ENCODE peak calls at places on chromosomes 13 and 19, in seven cellular contexts. O, B, Q, X, Z, V and P are unnamed samples.

GRCh38 chr19:51529301-51529700 is 2.2 kb downstream of the SIGLEC6 start:
- DNase-seq in X (no peak), B (no peak), Q (no peak), V (no peak), O (no peak), Z (no peak), P (no peak)

GRCh38 chr19:17902701-17903100 is 30.1 kb upstream of the CCDC124 start:
- DNase-seq in O (no peak), B (peak; percentile 38), V (no peak), Z (no peak), X (no peak), Q (no peak), P (no peak)

GRCh38 chr19:49441960-49442350 is 628 bp upstream of the SLC17A7 start:
- DNase-seq in Q (no peak), B (no peak), X (no peak), Z (no peak), O (no peak), V (no peak), P (no peak)

GRCh38 chr13:96984061-96984508 is 10.2 kb downstream of the OXGR1 start:
- DNase-seq in Z (no peak), O (no peak), X (peak; percentile 38), Q (peak; percentile 62), V (peak; percentile 53), B (no peak), P (peak; percentile 78)

GRCh38 chr13:24822640-24823039 is 58.7 kb downstream of the RNF17 start:
- DNase-seq in Q (no peak), X (no peak), B (no peak), Z (no peak), O (no peak), V (no peak), P (no peak)

GRCh38 chr13:29418026-29418425 is 177.5 kb downstream of the SLC7A1 start:
- DNase-seq in X (no peak), V (no peak), O (no peak), Q (no peak), Z (no peak), B (no peak), P (no peak)

GRCh38 chr13:59906413-59907027 is 257.2 kb downstream of the DIAPH3 start:
- DNase-seq in X (no peak), Q (peak; percentile 33), Z (no peak), B (peak; percentile 76), V (no peak), O (no peak), P (no peak)

GRCh38 chr19:3543150-3544053 is 4.4 kb downstream of the TEKTIP1 start:
- DNase-seq in B (no peak), Q (no peak), O (no peak), V (no peak), X (no peak), Z (no peak), P (peak; percentile 79)

GRCh38 chr19:13794388-13794751 is 873 bp upstream of the ZSWIM4 start:
- DNase-seq in Z (no peak), Q (no peak), O (peak; percentile 83), V (no peak), X (peak; percentile 79), B (peak; percentile 96), P (peak; percentile 80)

GRCh38 chr19:873084-874019 is 13.9 kb downstream of the CFD start:
- DNase-seq in Z (peak; percentile 64), O (no peak), Q (peak; percentile 62), X (peak; percentile 60), V (peak; percentile 87), B (peak; percentile 64), P (no peak)

GRCh38 chr19:16698914-16699313 is 20.7 kb upstream of the NWD1 start:
- DNase-seq in Z (no peak), X (peak; percentile 85), B (no peak), V (no peak), O (peak; percentile 60), Q (no peak), P (no peak)

GRCh38 chr19:29084266-29084665 is 128.7 kb downstream of the UQCRFS1 start:
- DNase-seq in B (no peak), X (peak; percentile 22), Z (no peak), O (no peak), Q (peak; percentile 46), V (peak; percentile 65), P (no peak)

GRCh38 chr13:99969934-99970760 is 1.4 kb downstream of the ZIC5 start:
- DNase-seq in B (no peak), V (peak; percentile 88), Q (peak; percentile 92), O (no peak), Z (no peak), X (no peak), P (no peak)

GRCh38 chr19:722553-723101 is 13.9 kb downstream of the PALM start:
- DNase-seq in Q (no peak), V (no peak), O (peak; percentile 65), B (no peak), X (no peak), Z (no peak), P (no peak)

GRCh38 chr19:14563989-14564650 is 7.7 kb downstream of the NDUFB7 start:
- DNase-seq in Q (peak; percentile 71), X (peak; percentile 71), B (no peak), O (no peak), Z (peak; percentile 47), V (peak; percentile 98), P (no peak)

GRCh38 chr13:80199067-80199466 is 141.9 kb downstream of the SPRY2 start:
- DNase-seq in V (no peak), B (no peak), O (no peak), X (no peak), Q (no peak), Z (no peak), P (no peak)

DNA sequence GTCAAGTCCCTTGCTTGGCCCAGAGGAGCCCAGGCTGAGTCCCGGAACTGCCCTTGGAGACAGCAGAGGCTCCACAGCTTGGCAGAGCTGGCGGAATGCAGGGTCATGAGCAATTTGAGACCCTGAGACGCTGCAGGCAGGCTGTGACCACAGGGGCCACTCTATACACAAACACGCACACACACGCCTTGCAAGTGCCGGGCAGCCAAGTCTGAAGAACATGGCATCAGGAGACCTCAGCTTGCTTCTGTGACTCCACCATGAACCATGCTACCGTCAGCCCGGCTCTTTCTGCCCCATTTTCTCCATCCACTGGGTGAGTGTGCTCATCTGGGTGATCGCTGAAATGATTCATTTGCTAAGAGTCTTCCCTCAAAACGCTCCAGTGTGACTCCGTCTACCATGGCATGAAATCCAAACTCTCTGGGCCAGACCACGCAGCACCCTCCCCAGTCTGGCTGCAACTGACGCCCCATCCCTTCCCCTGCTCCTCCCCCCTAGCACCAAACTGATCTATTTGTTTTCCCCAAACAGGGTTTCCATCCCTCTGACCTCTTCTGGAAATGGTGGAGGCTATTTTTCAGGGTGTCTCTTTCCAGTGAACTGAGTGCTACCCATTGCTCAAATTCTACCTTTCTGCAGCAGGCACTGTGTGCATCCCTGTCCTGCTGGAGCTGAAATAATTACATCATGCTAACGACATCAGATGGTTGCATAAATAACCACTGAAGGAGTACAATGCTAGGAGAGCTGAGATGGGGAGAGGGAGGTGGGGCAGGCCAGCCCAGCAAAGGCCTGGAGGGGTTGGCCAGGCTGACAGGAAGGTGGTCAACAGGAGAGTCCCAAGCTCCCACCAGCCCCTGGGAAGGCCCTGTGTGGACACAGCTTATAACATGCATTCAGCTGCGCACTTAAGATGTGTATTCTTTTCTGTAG is 3.1 kb downstream of the CARS2 start:
- DNase-seq in Q (no peak), V (no peak), Z (no peak), O (no peak), X (no peak), B (peak; percentile 61), P (no peak)
- H3K4me1 ChIP-seq in Q (peaks cover 6% of the 10 kb centered on the region), V (no peaks in the 10 kb centered on the region), Z (peaks cover 25% of the 10 kb centered on the region), O (peaks cover 45% of the 10 kb centered on the region), X (peaks cover 12% of the 10 kb centered on the region), B (peaks cover 25% of the 10 kb centered on the region), P (peaks cover 67% of the 10 kb centered on the region)

GRCh38 chr19:9741476-9742171 is 26.9 kb downstream of the ZNF846 start:
- DNase-seq in X (no peak), O (no peak), B (no peak), V (no peak), Z (no peak), Q (no peak), P (no peak)

GRCh38 chr19:9735986-9736385 is 32.6 kb downstream of the ZNF846 start:
- DNase-seq in O (no peak), V (no peak), Z (no peak), X (no peak), Q (no peak), B (no peak), P (no peak)
- H3K4me1 ChIP-seq in O (no peaks in the 10 kb centered on the region), V (no peaks in the 10 kb centered on the region), Z (no peaks in the 10 kb centered on the region), X (no peaks in the 10 kb centered on the region), Q (no peaks in the 10 kb centered on the region), B (no peaks in the 10 kb centered on the region), P (no peaks in the 10 kb centered on the region)

GRCh38 chr19:54317108-54317964 is 4.4 kb upstream of the LILRA5 start:
- DNase-seq in V (no peak), O (no peak), X (peak; percentile 51), Q (no peak), B (no peak), Z (no peak), P (no peak)

GRCh38 chr19:54317965-54318240 is 4.9 kb upstream of the LILRA5 start:
- DNase-seq in Q (no peak), X (no peak), O (no peak), V (no peak), Z (no peak), B (no peak), P (no peak)

GRCh38 chr19:54319049-54319448 is 6.1 kb upstream of the LILRA5 start:
- DNase-seq in V (no peak), B (no peak), Q (no peak), X (no peak), Z (no peak), O (no peak), P (no peak)

GRCh38 chr19:54316746-54317107 is 3.8 kb upstream of the LILRA5 start:
- DNase-seq in O (no peak), Z (no peak), V (peak; percentile 84), B (no peak), X (peak; percentile 80), Q (peak; percentile 24), P (no peak)

DNA sequence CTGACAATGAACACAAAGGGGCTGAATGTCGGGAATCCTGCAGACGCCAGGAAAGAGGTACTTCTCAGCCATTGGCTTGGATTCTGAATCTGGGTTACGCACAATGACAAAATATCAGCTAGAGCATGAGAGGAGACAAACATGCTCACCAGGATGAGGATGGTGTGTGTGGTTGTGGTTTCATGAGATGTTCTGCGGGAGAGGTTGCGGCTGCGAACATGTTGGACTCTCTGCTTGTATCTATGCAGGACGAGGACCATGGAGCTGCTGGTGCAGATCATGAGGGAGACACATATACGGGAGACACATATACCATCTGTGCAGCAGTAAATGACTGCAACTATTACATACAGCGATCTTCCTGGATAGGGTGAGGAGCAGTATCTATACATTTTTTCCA is 7.3 kb upstream of the LILRA5 start:
- DNase-seq in Z (no peak), Q (no peak), O (no peak), B (no peak), V (no peak), X (no peak), P (no peak)
- H3K4me1 ChIP-seq in Z (no peaks in the 10 kb centered on the region), Q (no peaks in the 10 kb centered on the region), O (no peaks in the 10 kb centered on the region), B (no peaks in the 10 kb centered on the region), V (peaks cover 3% of the 10 kb centered on the region), X (no peaks in the 10 kb centered on the region), P (no peaks in the 10 kb centered on the region)

DNA sequence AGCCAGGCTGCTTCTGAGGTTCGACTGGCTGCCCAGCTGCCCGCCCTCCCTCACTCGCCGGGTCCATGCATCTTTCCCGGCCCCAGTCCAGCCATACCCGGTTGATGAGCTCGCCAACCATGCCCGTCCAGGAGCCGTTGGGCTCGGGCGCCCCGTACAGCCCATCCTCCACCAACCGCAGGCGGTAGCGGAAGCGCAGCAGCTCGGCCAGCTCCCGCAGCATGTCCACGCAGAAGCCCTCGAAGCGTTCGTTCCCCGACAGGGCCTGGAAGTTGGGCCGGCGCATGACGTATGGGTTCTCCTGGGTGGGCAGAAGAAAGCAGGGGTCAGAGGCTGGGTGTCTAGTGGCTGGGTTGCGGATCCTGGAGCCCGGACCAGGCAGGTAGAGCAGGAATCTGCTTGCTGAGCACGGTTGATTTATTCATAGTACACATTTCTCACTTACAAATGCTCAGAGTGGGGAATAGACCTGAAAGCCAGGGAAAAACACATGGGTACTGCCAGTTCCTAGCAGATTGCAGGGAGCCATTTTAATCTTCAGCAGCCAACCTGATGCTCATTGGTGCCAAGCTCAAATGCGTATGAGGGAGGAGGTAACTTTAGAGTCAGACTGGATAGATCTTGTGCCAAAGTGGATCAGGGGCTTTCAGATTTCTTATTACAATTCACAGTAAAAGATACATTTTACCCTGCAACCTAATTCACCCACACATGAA is 27.4 kb downstream of the GRIK5 start:
- DNase-seq in Q (no peak), V (no peak), X (no peak), B (no peak), O (no peak), Z (no peak), P (no peak)
- H3K4me1 ChIP-seq in Q (no peaks in the 10 kb centered on the region), V (no peaks in the 10 kb centered on the region), X (no peaks in the 10 kb centered on the region), B (no peaks in the 10 kb centered on the region), O (peaks cover 33% of the 10 kb centered on the region), Z (no peaks in the 10 kb centered on the region), P (no peaks in the 10 kb centered on the region)